ENCODE peak calls at places on chromosomes 6 and 20, in nine cellular contexts. Q, F, M, X, I, Y, A, K and D are unnamed samples.
A peak's percentile ranks its signal among the peaks of the same experiment; 100 is the strongest.

GRCh38 chr6:118912646-118913045 is 18.7 kb downstream of the ASF1A start:
- DNase-seq in Q (no peak), F (no peak), M (no peak), X (no peak), I (no peak), Y (no peak), A (no peak), K (no peak), D (no peak)

GRCh38 chr6:145028144-145028818 is 707.0 kb downstream of the EPM2A start:
- DNase-seq in Q (no peak), F (peak; percentile 77), M (no peak), X (no peak), I (no peak), Y (peak; percentile 75), A (no peak), K (no peak), D (no peak)

GRCh38 chr6:75117701-75118100 is 88.2 kb downstream of the COL12A1 start:
- DNase-seq in Q (no peak), F (no peak), M (no peak), X (no peak), I (no peak), Y (no peak), A (no peak), K (no peak), D (no peak)

GRCh38 chr20:50186151-50186885 is 4.3 kb upstream of the CEBPB start:
- DNase-seq in Q (peak; percentile 98), F (peak; percentile 86), M (peak; percentile 71), X (no peak), I (peak; percentile 62), Y (peak; percentile 99), A (peak; percentile 92), K (peak; percentile 90), D (peak; percentile 93)

GRCh38 chr20:13458860-13459451 is 179.8 kb downstream of the TASP1 start:
- DNase-seq in Q (no peak), F (peak; percentile 60), M (no peak), X (peak; percentile 3), I (no peak), Y (peak; percentile 49), A (no peak), K (no peak), D (no peak)

GRCh38 chr20:24339179-24339578 is 130.2 kb upstream of the SYNDIG1 start:
- DNase-seq in Q (peak; percentile 76), F (no peak), M (no peak), X (peak; percentile 95), I (no peak), Y (no peak), A (no peak), K (no peak), D (no peak)

GRCh38 chr6:106750146-106750900 is 120.9 kb downstream of the QRSL1 start:
- DNase-seq in Q (no peak), F (no peak), M (no peak), X (peak; percentile 78), I (no peak), Y (no peak), A (no peak), K (no peak), D (no peak)

GRCh38 chr6:22770042-22770441 is 200.7 kb downstream of the HDGFL1 start:
- DNase-seq in Q (no peak), F (no peak), M (no peak), X (no peak), I (no peak), Y (no peak), A (no peak), K (no peak), D (no peak)

GRCh38 chr6:3696525-3696924 is 55.0 kb downstream of the PXDC1 start:
- DNase-seq in Q (no peak), F (no peak), M (no peak), X (no peak), I (peak; percentile 34), Y (no peak), A (no peak), K (no peak), D (no peak)

GRCh38 chr20:59778615-59779200 is 154.7 kb downstream of the SYCP2 start:
- DNase-seq in Q (peak; percentile 66), F (no peak), M (no peak), X (no peak), I (no peak), Y (no peak), A (no peak), K (no peak), D (no peak)

GRCh38 chr20:16701296-16701695 is 28.5 kb upstream of the SNRPB2 start:
- DNase-seq in Q (no peak), F (peak; percentile 60), M (peak; percentile 9), X (no peak), I (no peak), Y (peak; percentile 58), A (no peak), K (no peak), D (no peak)

GRCh38 chr6:72850469-72850868 is 228.6 kb downstream of the KCNQ5 start:
- DNase-seq in Q (no peak), F (peak; percentile 52), M (no peak), X (no peak), I (no peak), Y (no peak), A (no peak), K (no peak), D (no peak)

GRCh38 chr6:31174378-31174777 is 3.9 kb upstream of the POU5F1 start:
- DNase-seq in Q (no peak), F (no peak), M (no peak), X (no peak), I (no peak), Y (no peak), A (no peak), K (no peak), D (peak; percentile 1)

GRCh38 chr6:82240191-82240590 is 7.4 kb downstream of the IBTK start:
- DNase-seq in Q (no peak), F (peak; percentile 64), M (no peak), X (no peak), I (no peak), Y (no peak), A (no peak), K (no peak), D (no peak)

GRCh38 chr6:131062245-131063027 is 609 bp downstream of the EPB41L2 start:
- DNase-seq in Q (no peak), F (peak; percentile 62), M (peak; percentile 29), X (no peak), I (no peak), Y (no peak), A (no peak), K (no peak), D (peak; percentile 51)

GRCh38 chr20:45406260-45407066 is 1.6 kb upstream of the DBNDD2 start:
- DNase-seq in Q (peak; percentile 90), F (peak; percentile 49), M (peak; percentile 42), X (no peak), I (no peak), Y (peak; percentile 52), A (peak; percentile 87), K (peak; percentile 91), D (peak; percentile 83)

GRCh38 chr6:31908791-31909190 is 6.9 kb upstream of the ZBTB12 start:
- DNase-seq in Q (no peak), F (no peak), M (no peak), X (no peak), I (peak; percentile 76), Y (peak; percentile 87), A (no peak), K (no peak), D (no peak)

GRCh38 chr6:24321538-24322162 is 36.2 kb downstream of the DCDC2 start:
- DNase-seq in Q (no peak), F (peak; percentile 87), M (no peak), X (no peak), I (no peak), Y (peak; percentile 30), A (no peak), K (no peak), D (no peak)

GRCh38 chr20:3276400-3277015 is 37.5 kb upstream of the SLC4A11 start:
- DNase-seq in Q (no peak), F (peak; percentile 60), M (no peak), X (no peak), I (no peak), Y (peak; percentile 65), A (no peak), K (no peak), D (no peak)

GRCh38 chr20:33282991-33283555 is at the start of gene BPIFB1:
- DNase-seq in Q (no peak), F (peak; percentile 30), M (no peak), X (no peak), I (no peak), Y (peak; percentile 49), A (no peak), K (no peak), D (no peak)

GRCh38 chr20:33282196-33282934 is 649 bp upstream of the BPIFB1 start:
- DNase-seq in Q (no peak), F (no peak), M (no peak), X (no peak), I (no peak), Y (no peak), A (no peak), K (no peak), D (no peak)

GRCh38 chr20:33284937-33285336 is 1.9 kb downstream of the BPIFB1 start:
- DNase-seq in Q (no peak), F (no peak), M (no peak), X (no peak), I (no peak), Y (no peak), A (no peak), K (no peak), D (no peak)

GRCh38 chr20:33287884-33288283 is 4.9 kb downstream of the BPIFB1 start:
- DNase-seq in Q (no peak), F (no peak), M (no peak), X (no peak), I (no peak), Y (no peak), A (no peak), K (no peak), D (no peak)

GRCh38 chr20:33285861-33286495 is 3.0 kb downstream of the BPIFB1 start:
- DNase-seq in Q (no peak), F (no peak), M (no peak), X (no peak), I (no peak), Y (no peak), A (no peak), K (no peak), D (no peak)
- H3K27ac ChIP-seq in Q (no peak overlapping the region), F (no peak overlapping the region), M (no peak overlapping the region), X (no peak overlapping the region), I (no peak overlapping the region), Y (no peak overlapping the region), A (no peak overlapping the region), K (no peak overlapping the region), D (no peak overlapping the region)

GRCh38 chr20:9949563-9949962 is 85.2 kb upstream of the ANKEF1 start:
- DNase-seq in Q (no peak), F (no peak), M (no peak), X (no peak), I (no peak), Y (no peak), A (no peak), K (no peak), D (no peak)
- H3K27ac ChIP-seq in Q (no peak overlapping the region), F (no peak overlapping the region), M (no peak overlapping the region), X (no peak overlapping the region), I (no peak overlapping the region), Y (no peak overlapping the region), A (no peak overlapping the region), K (no peak overlapping the region), D (no peak overlapping the region)

GRCh38 chr6:85868685-85869084 is 226.0 kb upstream of the SYNCRIP start:
- DNase-seq in Q (no peak), F (no peak), M (no peak), X (no peak), I (no peak), Y (no peak), A (no peak), K (no peak), D (no peak)
- H3K27ac ChIP-seq in Q (no peak overlapping the region), F (no peak overlapping the region), M (no peak overlapping the region), X (no peak overlapping the region), I (no peak overlapping the region), Y (no peak overlapping the region), A (no peak overlapping the region), K (no peak overlapping the region), D (no peak overlapping the region)

GRCh38 chr6:28589952-28590340 is 64.3 kb downstream of the GPX5 start:
- DNase-seq in Q (no peak), F (peak; percentile 35), M (no peak), X (no peak), I (no peak), Y (no peak), A (no peak), K (no peak), D (no peak)
- H3K27ac ChIP-seq in Q (no peak overlapping the region), F (no peak overlapping the region), M (no peak overlapping the region), X (no peak overlapping the region), I (peak overlapping the region; percentile 25), Y (no peak overlapping the region), A (no peak overlapping the region), K (no peak overlapping the region), D (no peak overlapping the region)